ENCODE peak calls at places on chromosomes 1 and 21, in nine cellular contexts. Q, C, J, Y, I, G, O, M and U are unnamed samples.

GRCh38 chr1:39076127-39076798 is 50.1 kb downstream of the NDUFS5 start:
- DNase-seq in Q (no peak), C (no peak), J (peak), Y (no peak), I (peak), G (no peak), O (peak), M (peak), U (no peak)

GRCh38 chr1:44276006-44276405 is 62.7 kb downstream of the DMAP1 start:
- DNase-seq in Q (no peak), C (no peak), J (no peak), Y (no peak), I (peak), G (no peak), O (no peak), M (no peak), U (no peak)

GRCh38 chr1:24830680-24831272 is 85.5 kb downstream of the CLIC4 start:
- DNase-seq in Q (no peak), C (no peak), J (no peak), Y (peak), I (peak), G (peak), O (no peak), M (no peak), U (no peak)

GRCh38 chr1:181111559-181111958 is 23.1 kb downstream of the IER5 start:
- DNase-seq in Q (no peak), C (no peak), J (no peak), Y (no peak), I (no peak), G (no peak), O (no peak), M (no peak), U (no peak)

GRCh38 chr1:159009287-159009686 is 420 bp upstream of the IFI16 start:
- DNase-seq in Q (no peak), C (no peak), J (no peak), Y (no peak), I (no peak), G (no peak), O (no peak), M (no peak), U (no peak)

GRCh38 chr21:43211085-43212071 is 42.6 kb downstream of the CRYAA start:
- DNase-seq in Q (no peak), C (no peak), J (peak), Y (peak), I (peak), G (no peak), O (peak), M (peak), U (peak)

GRCh38 chr1:23196627-23197328 is 20.5 kb downstream of the HTR1D start:
- DNase-seq in Q (no peak), C (no peak), J (no peak), Y (peak), I (peak), G (peak), O (no peak), M (no peak), U (no peak)

GRCh38 chr1:177346960-177347359 is 176.2 kb downstream of the BRINP2 start:
- DNase-seq in Q (no peak), C (no peak), J (no peak), Y (no peak), I (no peak), G (no peak), O (no peak), M (no peak), U (no peak)

GRCh38 chr1:210792703-210793102 is 341.2 kb downstream of the KCNH1 start:
- DNase-seq in Q (no peak), C (no peak), J (no peak), Y (no peak), I (peak), G (peak), O (no peak), M (no peak), U (peak)

GRCh38 chr1:209045326-209046057 is 538.0 kb upstream of the CAMK1G start:
- DNase-seq in Q (no peak), C (no peak), J (no peak), Y (no peak), I (no peak), G (no peak), O (no peak), M (no peak), U (no peak)

GRCh38 chr1:111489604-111490003 is 13.8 kb downstream of the ADORA3 start:
- DNase-seq in Q (no peak), C (no peak), J (no peak), Y (no peak), I (no peak), G (no peak), O (no peak), M (no peak), U (no peak)

GRCh38 chr1:201072922-201073321 is 39.3 kb downstream of the CACNA1S start:
- DNase-seq in Q (no peak), C (no peak), J (peak), Y (no peak), I (no peak), G (no peak), O (peak), M (no peak), U (no peak)

GRCh38 chr1:30677471-30677870 is 45.9 kb downstream of the MATN1 start:
- DNase-seq in Q (no peak), C (no peak), J (no peak), Y (no peak), I (no peak), G (no peak), O (no peak), M (no peak), U (no peak)

GRCh38 chr1:10490271-10490970 is 15.7 kb downstream of the PEX14 start:
- DNase-seq in Q (no peak), C (no peak), J (no peak), Y (no peak), I (no peak), G (no peak), O (peak), M (no peak), U (no peak)

GRCh38 chr1:226662704-226663326 is 76.3 kb downstream of the ITPKB start:
- DNase-seq in Q (peak), C (peak), J (peak), Y (peak), I (peak), G (peak), O (peak), M (peak), U (peak)

GRCh38 chr1:160491017-160491416 is 32.0 kb downstream of the SLAMF6 start:
- DNase-seq in Q (no peak), C (no peak), J (no peak), Y (no peak), I (no peak), G (no peak), O (no peak), M (no peak), U (no peak)

GRCh38 chr1:234322979-234323378 is 50.3 kb upstream of the COA6 start:
- DNase-seq in Q (peak), C (no peak), J (no peak), Y (peak), I (peak), G (no peak), O (no peak), M (no peak), U (peak)

GRCh38 chr1:38559180-38559874 is 300.2 kb downstream of the RRAGC start:
- DNase-seq in Q (peak), C (no peak), J (no peak), Y (peak), I (no peak), G (no peak), O (no peak), M (no peak), U (no peak)

GRCh38 chr1:46172321-46172720 is 2.6 kb upstream of the TSPAN1 start:
- DNase-seq in Q (no peak), C (no peak), J (no peak), Y (no peak), I (no peak), G (no peak), O (peak), M (no peak), U (no peak)

GRCh38 chr1:92310185-92310597 is 11.3 kb downstream of the RPAP2 start:
- DNase-seq in Q (no peak), C (no peak), J (no peak), Y (peak), I (peak), G (no peak), O (no peak), M (no peak), U (no peak)

GRCh38 chr1:11880911-11881748 is 22.4 kb upstream of the NPPB start:
- DNase-seq in Q (no peak), C (no peak), J (peak), Y (no peak), I (no peak), G (no peak), O (peak), M (no peak), U (peak)

GRCh38 chr1:224637510-224637909 is 21.4 kb downstream of the CNIH3 start:
- DNase-seq in Q (no peak), C (no peak), J (no peak), Y (no peak), I (peak), G (no peak), O (no peak), M (no peak), U (no peak)

GRCh38 chr21:41612674-41613250 is 104.8 kb upstream of the TMPRSS2 start:
- DNase-seq in Q (no peak), C (peak), J (peak), Y (peak), I (peak), G (peak), O (peak), M (peak), U (peak)

GRCh38 chr21:44378646-44379581 is 25.5 kb downstream of the TRPM2 start:
- DNase-seq in Q (no peak), C (no peak), J (peak), Y (no peak), I (no peak), G (no peak), O (peak), M (no peak), U (no peak)

GRCh38 chr1:196361112-196361714 is 247.0 kb downstream of the KCNT2 start:
- DNase-seq in Q (no peak), C (no peak), J (no peak), Y (no peak), I (no peak), G (no peak), O (no peak), M (no peak), U (no peak)

GRCh38 chr1:167714098-167714850 is 7.5 kb upstream of the MPZL1 start:
- DNase-seq in Q (peak), C (peak), J (peak), Y (peak), I (no peak), G (peak), O (peak), M (peak), U (peak)